ENCODE peak calls at places on chromosome 2, in eight cellular contexts. L is neural progenitor cell; O is Peyer's patch; F is CD8-positive, alpha-beta memory T cell; Y is lower lobe of right lung; R is adrenal gland; B is A549; N is astrocyte of the cerebellum. G is an unnamed sample.

GRCh38 chr2:181077128-181077709 is 96.8 kb downstream of the UBE2E3 start:
- DNase-seq in L (peak), O (no peak), F (peak), Y (no peak), R (no peak), B (peak), N (peak), G (no peak)

GRCh38 chr2:16617282-16618266 is 48.1 kb downstream of the CYRIA start:
- DNase-seq in L (peak), O (no peak), F (no peak), Y (peak), R (no peak), B (no peak), N (no peak), G (no peak)

GRCh38 chr2:224982226-224982625 is 60.0 kb downstream of the DOCK10 start:
- DNase-seq in L (no peak), O (no peak), F (no peak), Y (no peak), R (no peak), B (no peak), N (no peak), G (no peak)

GRCh38 chr2:102041351-102041750 is 49.6 kb downstream of the IL1R2 start:
- DNase-seq in L (no peak), O (no peak), F (no peak), Y (no peak), R (peak), B (no peak), N (no peak), G (no peak)

GRCh38 chr2:217955881-217956493 is 46.8 kb downstream of the TNS1 start:
- DNase-seq in L (no peak), O (peak), F (no peak), Y (peak), R (no peak), B (no peak), N (no peak), G (no peak)

GRCh38 chr2:186862869-186863709 is 14.1 kb upstream of the ZSWIM2 start:
- DNase-seq in L (peak), O (no peak), F (no peak), Y (no peak), R (no peak), B (peak), N (peak), G (no peak)

GRCh38 chr2:176398783-176399182 is 129.5 kb downstream of the MTX2 start:
- DNase-seq in L (no peak), O (no peak), F (no peak), Y (no peak), R (no peak), B (no peak), N (no peak), G (peak)

GRCh38 chr2:239278941-239279365 is 121.9 kb downstream of the HDAC4 start:
- DNase-seq in L (no peak), O (no peak), F (no peak), Y (no peak), R (no peak), B (no peak), N (no peak), G (peak)

GRCh38 chr2:18055290-18055689 is 176.8 kb downstream of the KCNS3 start:
- DNase-seq in L (no peak), O (no peak), F (no peak), Y (no peak), R (no peak), B (no peak), N (no peak), G (no peak)

GRCh38 chr2:47311764-47312503 is 91.0 kb upstream of the MSH2 start:
- DNase-seq in L (no peak), O (no peak), F (no peak), Y (no peak), R (no peak), B (no peak), N (no peak), G (no peak)

GRCh38 chr2:149783284-149783683 is 195.7 kb upstream of the MMADHC start:
- DNase-seq in L (no peak), O (no peak), F (no peak), Y (no peak), R (no peak), B (no peak), N (no peak), G (no peak)

GRCh38 chr2:106293379-106293778 is 99.3 kb upstream of the UXS1 start:
- DNase-seq in L (no peak), O (no peak), F (no peak), Y (no peak), R (no peak), B (no peak), N (no peak), G (no peak)

GRCh38 chr2:26650713-26651457 is 9.7 kb upstream of the CIB4 start:
- DNase-seq in L (no peak), O (no peak), F (no peak), Y (no peak), R (peak), B (no peak), N (no peak), G (no peak)

GRCh38 chr2:146412625-146413024 is 1432.2 kb upstream of the ACVR2A start:
- DNase-seq in L (no peak), O (no peak), F (no peak), Y (no peak), R (no peak), B (no peak), N (no peak), G (no peak)

GRCh38 chr2:118847447-118848172 is at the start of gene EN1:
- DNase-seq in L (peak), O (no peak), F (no peak), Y (no peak), R (no peak), B (no peak), N (peak), G (peak)

GRCh38 chr2:240556553-240557100 is 1.2 kb downstream of the ANKMY1 start:
- DNase-seq in L (peak), O (peak), F (peak), Y (peak), R (peak), B (peak), N (no peak), G (no peak)

DNA sequence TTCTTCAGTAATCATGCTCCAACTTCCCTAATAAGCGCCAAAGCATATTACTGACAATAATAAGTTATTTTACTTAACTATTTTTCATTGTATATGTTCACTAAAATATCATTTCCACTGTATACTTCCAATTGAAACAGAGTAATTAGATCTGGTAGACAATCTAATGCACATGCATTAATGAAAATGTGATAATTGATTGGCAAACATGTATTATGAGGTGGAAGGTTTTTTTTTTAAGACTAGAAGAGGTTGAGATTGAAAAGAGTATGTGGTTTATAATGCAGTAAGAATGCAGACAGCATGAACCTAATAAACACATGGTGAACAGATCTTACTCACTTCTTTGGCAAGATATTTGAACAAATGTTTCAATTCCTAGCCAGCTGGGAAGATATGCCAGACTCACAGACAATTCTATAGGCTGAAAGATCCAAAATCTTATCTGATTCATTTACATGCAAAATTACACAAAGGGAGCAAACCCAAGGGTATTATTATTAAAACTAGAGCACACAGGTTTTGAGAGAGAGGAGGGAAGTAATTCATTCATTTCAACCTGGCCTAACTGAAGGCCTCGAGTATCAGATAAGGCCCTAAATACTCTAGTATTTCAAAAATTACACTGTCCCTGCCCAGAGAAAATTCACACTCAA is 2.8 kb downstream of the NCKAP1 start:
- DNase-seq in L (no peak), O (no peak), F (no peak), Y (no peak), R (no peak), B (no peak), N (peak), G (peak)
- H3K4me3 ChIP-seq in L (peak), O (no peak), F (no peak), Y (peak), R (no peak), B (peak), N (peak), G (peak)

DNA sequence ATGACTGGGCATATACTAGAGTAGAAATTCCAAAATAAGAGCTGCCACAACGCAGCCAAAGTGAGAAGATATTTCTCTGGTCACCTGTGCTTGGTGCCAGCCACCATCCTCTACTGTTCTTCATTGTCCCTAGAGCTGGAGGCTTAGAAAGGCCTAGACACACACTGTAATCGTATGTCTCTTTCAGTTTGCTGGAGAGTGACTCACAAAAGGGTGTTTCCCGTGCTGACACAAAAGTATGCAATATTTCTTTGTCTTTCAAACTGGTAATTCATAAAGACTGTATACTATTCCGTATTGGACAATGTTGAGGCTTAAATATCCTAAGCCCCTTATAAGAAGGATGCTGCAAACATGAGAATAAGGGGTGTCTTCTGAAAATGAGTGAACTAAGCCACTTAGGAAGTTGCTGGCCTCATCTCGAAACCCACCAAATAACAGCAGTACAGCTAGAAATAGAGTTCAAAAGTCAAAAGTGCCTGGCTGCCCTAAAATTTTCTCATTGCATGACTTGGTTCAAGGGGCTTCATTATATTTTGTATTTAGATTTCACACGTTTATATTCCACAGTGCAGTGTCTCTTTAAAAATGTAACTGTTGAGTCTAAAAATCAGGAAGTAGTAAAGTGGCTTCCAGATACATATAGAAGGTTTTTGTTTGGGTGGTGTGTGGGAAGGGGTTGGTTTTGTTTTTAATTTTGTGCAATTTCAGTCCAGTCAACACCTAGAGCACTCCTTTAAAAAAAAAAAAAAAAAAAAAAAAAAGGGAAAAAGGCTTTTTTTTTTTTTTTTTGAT is 601.1 kb downstream of the ARHGAP15 start:
- DNase-seq in L (no peak), O (no peak), F (no peak), Y (no peak), R (no peak), B (no peak), N (no peak), G (no peak)
- H3K4me3 ChIP-seq in L (no peak), O (no peak), F (no peak), Y (no peak), R (no peak), B (no peak), N (no peak), G (no peak)

GRCh38 chr2:157411624-157412336 is 32.1 kb downstream of the CYTIP start:
- DNase-seq in L (no peak), O (no peak), F (no peak), Y (no peak), R (no peak), B (no peak), N (no peak), G (no peak)
- H3K4me3 ChIP-seq in L (no peak), O (no peak), F (no peak), Y (no peak), R (no peak), B (no peak), N (no peak), G (no peak)

DNA sequence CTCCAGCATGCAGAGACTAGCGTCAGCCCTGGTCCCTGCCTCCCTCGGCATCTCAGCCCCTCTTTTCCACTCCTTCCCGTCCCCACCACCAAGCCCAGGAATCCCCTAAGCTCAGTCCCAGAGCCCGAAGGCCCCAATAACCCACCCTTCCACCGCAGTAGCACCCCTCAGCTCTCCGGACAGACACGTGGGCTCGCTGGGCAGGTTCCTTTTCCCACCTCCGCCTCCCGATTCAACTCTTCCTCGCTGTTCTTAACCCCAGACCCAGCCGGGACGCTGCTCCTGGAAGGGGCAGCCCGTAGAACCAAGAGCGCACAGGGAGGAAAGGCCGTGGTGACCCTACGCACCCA is 1.4 kb downstream of the IHH start:
- DNase-seq in L (peak), O (no peak), F (no peak), Y (no peak), R (no peak), B (no peak), N (no peak), G (no peak)
- H3K4me3 ChIP-seq in L (no peak), O (no peak), F (no peak), Y (peak), R (peak), B (peak), N (no peak), G (no peak)

GRCh38 chr2:45114221-45114955 is 105.1 kb upstream of the SIX2 start:
- DNase-seq in L (no peak), O (no peak), F (no peak), Y (no peak), R (no peak), B (no peak), N (no peak), G (no peak)
- H3K4me3 ChIP-seq in L (no peak), O (no peak), F (no peak), Y (no peak), R (no peak), B (no peak), N (no peak), G (no peak)

DNA sequence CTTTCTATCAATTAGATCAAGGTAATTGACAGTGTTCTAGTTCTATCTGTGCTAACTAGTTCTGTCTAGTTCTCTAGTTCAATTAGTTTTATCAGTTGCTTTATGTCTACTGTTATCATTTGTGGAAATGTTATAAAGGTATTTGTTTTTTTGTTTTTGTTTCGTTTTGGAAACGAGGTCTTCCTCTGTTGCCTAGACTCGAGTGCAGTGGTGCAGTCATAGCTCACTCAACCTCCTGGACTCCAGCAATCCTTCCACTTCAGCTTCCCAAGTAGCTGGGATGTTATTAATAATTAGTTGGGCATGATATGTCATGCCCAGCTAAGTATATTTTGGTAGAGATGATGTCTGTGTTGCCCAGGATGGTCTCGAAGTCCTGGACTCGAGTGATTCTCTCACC is 1682.8 kb upstream of the LRRTM1 start:
- DNase-seq in L (no peak), O (no peak), F (no peak), Y (no peak), R (no peak), B (no peak), N (no peak), G (no peak)
- H3K4me3 ChIP-seq in L (no peak), O (no peak), F (no peak), Y (no peak), R (no peak), B (no peak), N (no peak), G (no peak)

GRCh38 chr2:21103274-21103891 is 20.4 kb upstream of the TDRD15 start:
- DNase-seq in L (no peak), O (no peak), F (no peak), Y (no peak), R (no peak), B (no peak), N (no peak), G (no peak)
- H3K4me3 ChIP-seq in L (no peak), O (no peak), F (no peak), Y (no peak), R (no peak), B (no peak), N (no peak), G (no peak)

DNA sequence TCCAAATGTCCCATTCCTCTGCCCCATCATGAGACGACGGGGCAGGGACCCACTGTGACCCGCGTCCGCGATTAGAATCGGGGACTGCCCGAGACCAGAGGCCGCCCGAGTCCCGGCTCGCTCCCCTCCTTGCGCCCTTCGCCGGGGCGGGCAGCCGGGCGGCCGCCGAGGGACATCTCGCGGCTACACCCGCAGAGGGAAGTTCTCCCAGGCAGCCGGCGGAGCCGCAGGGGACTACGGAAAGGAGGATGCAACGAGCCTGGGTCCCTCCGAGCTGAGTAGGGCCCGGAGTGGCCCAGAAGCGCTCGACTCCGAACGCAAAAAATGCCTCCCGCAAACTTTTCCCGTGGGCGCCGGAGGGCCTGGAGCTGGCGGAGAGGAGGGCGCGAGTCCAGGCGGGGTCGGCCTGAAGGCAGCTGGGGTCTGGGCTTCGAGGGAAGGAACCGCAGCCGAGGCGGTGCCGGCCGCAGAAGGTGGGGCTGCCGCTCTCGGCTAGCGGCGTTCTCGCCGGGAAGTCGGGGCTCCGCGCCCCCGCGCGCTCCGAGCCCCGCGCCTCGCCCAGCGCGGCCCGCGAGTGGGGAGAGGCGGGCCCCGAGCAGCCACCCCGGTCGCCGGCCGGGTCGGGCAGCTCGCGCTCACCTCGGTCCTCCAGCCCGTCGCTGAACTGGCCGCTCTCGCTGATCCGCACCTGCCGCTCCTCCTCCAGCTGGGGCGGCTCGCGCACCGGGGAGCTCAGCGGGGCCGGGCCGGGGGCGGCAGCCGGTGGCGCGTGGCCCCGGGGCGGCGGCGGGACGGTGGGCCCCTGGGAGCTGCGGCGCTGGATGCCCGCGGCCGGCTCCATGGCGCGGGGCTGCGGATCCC is 475 bp downstream of the TMEM163 start:
- DNase-seq in L (peak), O (no peak), F (peak), Y (peak), R (peak), B (no peak), N (no peak), G (no peak)
- H3K4me3 ChIP-seq in L (peak), O (peak), F (peak), Y (peak), R (peak), B (peak), N (peak), G (peak)

G was measured in skeletal muscle cell.